ENCODE peak calls at places on chromosomes 2 and 18, in six cellular contexts. D is right lobe of liver, Y is A549, F is foreskin fibroblast, T is kidney epithelial cell, E is neural progenitor cell. G is an unnamed sample.

GRCh38 chr2:26784570-26785234 is 1.2 kb upstream of the CENPA start:
- DNase-seq in D (no peak), Y (no peak), F (no peak), T (no peak), E (no peak), G (no peak)

GRCh38 chr2:40315684-40316083 is 136.2 kb downstream of the SLC8A1 start:
- DNase-seq in D (no peak), Y (no peak), F (peak; percentile 75), T (no peak), E (no peak), G (no peak)

GRCh38 chr2:74343316-74343715 is at the start of gene SLC4A5:
- DNase-seq in D (no peak), Y (no peak), F (no peak), T (no peak), E (no peak), G (no peak)

GRCh38 chr2:102155703-102156515 is 13.4 kb downstream of the IL1R1 start:
- DNase-seq in D (peak; percentile 88), Y (no peak), F (peak; percentile 65), T (no peak), E (no peak), G (no peak)

GRCh38 chr2:232103140-232103737 is 141.7 kb downstream of the DIS3L2 start:
- DNase-seq in D (no peak), Y (no peak), F (no peak), T (no peak), E (no peak), G (no peak)

GRCh38 chr2:240567872-240568677 is at the start of gene RNPEPL1:
- DNase-seq in D (peak; percentile 70), Y (peak; percentile 57), F (no peak), T (no peak), E (peak; percentile 76), G (peak; percentile 60)

GRCh38 chr2:238703436-238703835 is 144.4 kb upstream of the TWIST2 start:
- DNase-seq in D (no peak), Y (no peak), F (no peak), T (no peak), E (no peak), G (no peak)

GRCh38 chr2:37652199-37652640 is 19.2 kb downstream of the CDC42EP3 start:
- DNase-seq in D (no peak), Y (peak; percentile 85), F (peak; percentile 90), T (peak; percentile 93), E (no peak), G (peak; percentile 54)

GRCh38 chr2:78839259-78839658 is 186.2 kb upstream of the REG3G start:
- DNase-seq in D (no peak), Y (no peak), F (no peak), T (no peak), E (peak; percentile 4), G (no peak)

GRCh38 chr18:43847164-43848091 is 570.1 kb upstream of the SYT4 start:
- DNase-seq in D (no peak), Y (no peak), F (peak; percentile 76), T (peak; percentile 56), E (peak; percentile 30), G (no peak)

GRCh38 chr2:74149570-74150319 is 2.0 kb upstream of the BOLA3 start:
- DNase-seq in D (no peak), Y (no peak), F (no peak), T (no peak), E (no peak), G (no peak)

GRCh38 chr2:40867829-40868228 is 415.9 kb upstream of the SLC8A1 start:
- DNase-seq in D (no peak), Y (no peak), F (no peak), T (no peak), E (no peak), G (no peak)

GRCh38 chr2:1911811-1912210 is 167.5 kb upstream of the PXDN start:
- DNase-seq in D (no peak), Y (no peak), F (no peak), T (no peak), E (no peak), G (no peak)

GRCh38 chr2:43634604-43635306 is 2.3 kb upstream of the PLEKHH2 start:
- DNase-seq in D (no peak), Y (peak; percentile 94), F (peak; percentile 60), T (peak; percentile 31), E (no peak), G (no peak)

GRCh38 chr2:114610677-114611076 is 168.2 kb downstream of the DPP10 start:
- DNase-seq in D (no peak), Y (no peak), F (no peak), T (no peak), E (peak; percentile 23), G (peak; percentile 12)

GRCh38 chr2:132953771-132954170 is 283.8 kb upstream of the LYPD1 start:
- DNase-seq in D (no peak), Y (no peak), F (no peak), T (no peak), E (no peak), G (no peak)

GRCh38 chr2:73291461-73292315 is 1.7 kb downstream of the EGR4 start:
- DNase-seq in D (no peak), Y (peak; percentile 46), F (no peak), T (no peak), E (peak; percentile 79), G (no peak)

GRCh38 chr2:64049633-64050220 is 30.5 kb upstream of the VPS54 start:
- DNase-seq in D (no peak), Y (peak; percentile 65), F (peak; percentile 50), T (no peak), E (peak; percentile 56), G (peak; percentile 65)

GRCh38 chr2:134253117-134253704 is 661 bp upstream of the MGAT5 start:
- DNase-seq in D (no peak), Y (no peak), F (no peak), T (no peak), E (no peak), G (no peak)
- H3K4me3 ChIP-seq in D (no peak overlapping the region), Y (no peak overlapping the region), F (no peak overlapping the region), T (no peak overlapping the region), E (no peak overlapping the region), G (no peak overlapping the region)

GRCh38 chr18:9017170-9017899 is 85.2 kb upstream of the NDUFV2 start:
- DNase-seq in D (no peak), Y (peak; percentile 85), F (peak; percentile 96), T (peak; percentile 81), E (peak; percentile 72), G (peak; percentile 90)

GRCh38 chr18:9019135-9019534 is 83.4 kb upstream of the NDUFV2 start:
- DNase-seq in D (no peak), Y (no peak), F (no peak), T (no peak), E (no peak), G (no peak)

GRCh38 chr18:9015689-9016088 is 86.8 kb upstream of the NDUFV2 start:
- DNase-seq in D (no peak), Y (no peak), F (no peak), T (no peak), E (no peak), G (no peak)

GRCh38 chr18:9017900-9018217 is 84.6 kb upstream of the NDUFV2 start:
- DNase-seq in D (no peak), Y (no peak), F (peak; percentile 85), T (no peak), E (no peak), G (no peak)

GRCh38 chr18:9016819-9017169 is 85.7 kb upstream of the NDUFV2 start:
- DNase-seq in D (no peak), Y (no peak), F (no peak), T (no peak), E (no peak), G (no peak)
- H3K4me3 ChIP-seq in D (no peak overlapping the region), Y (peak overlapping the region; percentile 22), F (no peak overlapping the region), T (no peak overlapping the region), E (no peak overlapping the region), G (no peak overlapping the region)

DNA sequence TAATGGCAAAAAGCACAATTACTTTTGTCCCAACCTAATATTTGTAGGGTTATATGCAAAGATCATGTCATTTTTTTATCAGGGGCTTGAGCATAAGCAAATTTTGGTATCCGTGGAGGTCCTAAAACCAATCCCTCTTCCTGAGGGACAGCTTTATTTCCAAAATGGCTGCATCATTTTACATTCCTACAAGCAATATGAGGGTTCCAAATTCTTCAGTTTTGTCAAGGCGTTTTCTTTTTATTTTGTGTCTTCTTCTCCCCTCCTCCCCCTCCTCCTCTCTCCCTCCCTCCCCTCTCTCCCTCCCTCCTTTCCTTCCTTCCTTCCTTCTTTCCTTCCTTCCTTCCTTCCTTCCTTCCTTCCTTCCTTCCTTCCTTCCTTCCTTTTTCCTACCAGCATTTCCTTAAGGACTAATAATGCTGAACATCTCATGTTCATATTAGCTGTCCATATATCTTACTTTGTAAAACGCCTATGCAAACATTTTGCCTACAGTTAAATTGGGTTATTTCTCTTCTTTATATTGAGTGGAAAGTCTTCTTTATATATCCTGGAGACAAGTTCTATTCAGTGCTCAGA is 881.8 kb downstream of the DCDC2C start:
- DNase-seq in D (no peak), Y (no peak), F (no peak), T (no peak), E (no peak), G (no peak)
- H3K4me3 ChIP-seq in D (no peak overlapping the region), Y (no peak overlapping the region), F (no peak overlapping the region), T (no peak overlapping the region), E (no peak overlapping the region), G (no peak overlapping the region)

GRCh38 chr18:63099848-63100625 is 219.5 kb downstream of the BCL2 start:
- DNase-seq in D (peak; percentile 72), Y (no peak), F (no peak), T (no peak), E (no peak), G (no peak)

GRCh38 chr18:63098014-63098981 is 221.3 kb downstream of the BCL2 start:
- DNase-seq in D (no peak), Y (no peak), F (no peak), T (no peak), E (no peak), G (no peak)

GRCh38 chr18:63100626-63100900 is 219.0 kb downstream of the BCL2 start:
- DNase-seq in D (no peak), Y (no peak), F (no peak), T (no peak), E (no peak), G (no peak)

GRCh38 chr18:63097198-63097597 is 222.4 kb downstream of the BCL2 start:
- DNase-seq in D (no peak), Y (no peak), F (no peak), T (no peak), E (no peak), G (no peak)

DNA sequence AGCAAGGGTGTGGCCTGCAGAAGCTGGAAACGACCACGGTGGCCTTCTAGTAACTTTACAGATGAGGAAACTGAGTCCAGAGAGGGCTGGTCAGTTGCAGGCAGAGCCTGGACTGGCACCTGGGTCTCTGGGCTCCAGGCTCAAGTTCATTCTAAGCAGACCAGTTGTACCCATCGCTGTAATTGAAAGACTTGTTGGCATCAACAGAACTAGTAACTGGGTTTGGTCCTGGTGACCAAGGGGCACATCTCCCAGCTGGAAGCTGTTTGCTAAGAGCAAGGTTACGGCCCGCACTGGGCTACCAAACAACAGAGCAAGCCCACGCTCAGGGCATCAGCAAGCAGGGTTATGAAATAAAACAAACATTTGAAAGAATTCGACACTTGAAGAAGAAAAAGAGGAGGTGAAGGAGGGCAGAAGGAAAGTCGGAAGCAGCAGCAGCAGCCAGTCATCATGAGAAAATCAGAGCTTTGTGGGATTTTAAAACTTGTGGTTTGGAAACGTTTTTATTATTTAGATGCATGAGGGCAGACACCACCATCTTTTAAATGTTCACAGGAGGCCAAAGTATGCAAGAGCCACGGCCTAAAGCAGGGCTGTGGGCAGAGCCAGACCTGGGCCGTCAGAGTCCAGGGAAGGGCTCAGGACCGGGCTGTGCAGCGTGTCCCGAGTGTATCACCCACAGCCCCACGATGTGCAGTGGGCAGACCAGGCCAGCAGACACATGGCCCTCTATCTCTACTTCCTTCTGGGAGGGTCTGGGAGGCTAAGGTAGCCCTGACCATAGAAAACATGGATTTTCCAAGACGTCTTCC is 220.3 kb downstream of the BCL2 start:
- DNase-seq in D (no peak), Y (no peak), F (no peak), T (no peak), E (no peak), G (no peak)
- H3K4me3 ChIP-seq in D (no peak overlapping the region), Y (no peak overlapping the region), F (no peak overlapping the region), T (no peak overlapping the region), E (no peak overlapping the region), G (no peak overlapping the region)